ENCODE peak calls at places on chromosome 1, in five cellular contexts. One of them, this sample, is unnamed.

GRCh38 chr1:6982860-6983259 is 197.6 kb downstream of the CAMTA1 start:
- DNase-seq in GM12864: no peak
- DNase-seq in body of pancreas: no peak
- DNase-seq in K562: no peak
- DNase-seq in foreskin fibroblast: no peak
- DNase-seq in this sample: no peak

GRCh38 chr1:200938955-200939354 is 44.3 kb downstream of the INAVA start:
- DNase-seq in GM12864: no peak
- DNase-seq in body of pancreas: no peak
- DNase-seq in K562: no peak
- DNase-seq in foreskin fibroblast: no peak
- DNase-seq in this sample: no peak

GRCh38 chr1:52627028-52627427 is 5.9 kb upstream of the SHISAL2A start:
- DNase-seq in GM12864: no peak
- DNase-seq in body of pancreas: no peak
- DNase-seq in K562: no peak
- DNase-seq in foreskin fibroblast: no peak
- DNase-seq in this sample: no peak

GRCh38 chr1:156128749-156129682 is 14.5 kb downstream of the LMNA start:
- DNase-seq in GM12864: no peak
- DNase-seq in body of pancreas: no peak
- DNase-seq in K562: no peak
- DNase-seq in foreskin fibroblast: peak; percentile 80
- DNase-seq in this sample: no peak

GRCh38 chr1:57957576-57957975 is 533.7 kb upstream of the DAB1 start:
- DNase-seq in GM12864: no peak
- DNase-seq in body of pancreas: no peak
- DNase-seq in K562: no peak
- DNase-seq in foreskin fibroblast: no peak
- DNase-seq in this sample: no peak

GRCh38 chr1:214516434-214517326 is 34.7 kb downstream of the PTPN14 start:
- DNase-seq in GM12864: no peak
- DNase-seq in body of pancreas: no peak
- DNase-seq in K562: no peak
- DNase-seq in foreskin fibroblast: no peak
- DNase-seq in this sample: no peak

GRCh38 chr1:168963596-168963995 is 142.9 kb upstream of the ATP1B1 start:
- DNase-seq in GM12864: no peak
- DNase-seq in body of pancreas: no peak
- DNase-seq in K562: no peak
- DNase-seq in foreskin fibroblast: no peak
- DNase-seq in this sample: no peak

GRCh38 chr1:30255111-30255510 is 468.3 kb downstream of the MATN1 start:
- DNase-seq in GM12864: no peak
- DNase-seq in body of pancreas: no peak
- DNase-seq in K562: no peak
- DNase-seq in foreskin fibroblast: no peak
- DNase-seq in this sample: no peak

GRCh38 chr1:52697795-52698674 is at the start of gene COA7:
- DNase-seq in GM12864: peak; percentile 24
- DNase-seq in body of pancreas: peak; percentile 88
- DNase-seq in K562: peak; percentile 93
- DNase-seq in foreskin fibroblast: peak; percentile 95
- DNase-seq in this sample: peak; percentile 81

GRCh38 chr1:30847358-30847972 is 61.1 kb downstream of the SDC3 start:
- DNase-seq in GM12864: no peak
- DNase-seq in body of pancreas: peak; percentile 79
- DNase-seq in K562: no peak
- DNase-seq in foreskin fibroblast: no peak
- DNase-seq in this sample: no peak

GRCh38 chr1:156503672-156504055 is 3.1 kb upstream of the MEF2D start:
- DNase-seq in GM12864: no peak
- DNase-seq in body of pancreas: no peak
- DNase-seq in K562: no peak
- DNase-seq in foreskin fibroblast: no peak
- DNase-seq in this sample: no peak

GRCh38 chr1:6657138-6657537 is 32.5 kb downstream of the THAP3 start:
- DNase-seq in GM12864: no peak
- DNase-seq in body of pancreas: no peak
- DNase-seq in K562: no peak
- DNase-seq in foreskin fibroblast: no peak
- DNase-seq in this sample: no peak

GRCh38 chr1:35298464-35298863 is 30.0 kb downstream of the ZMYM4 start:
- DNase-seq in GM12864: peak; percentile 8
- DNase-seq in body of pancreas: peak; percentile 16
- DNase-seq in K562: peak; percentile 29
- DNase-seq in foreskin fibroblast: peak; percentile 54
- DNase-seq in this sample: peak; percentile 50

GRCh38 chr1:85894651-85895050 is 186.4 kb upstream of the ZNHIT6 start:
- DNase-seq in GM12864: peak; percentile 13
- DNase-seq in body of pancreas: no peak
- DNase-seq in K562: peak; percentile 5
- DNase-seq in foreskin fibroblast: peak; percentile 54
- DNase-seq in this sample: peak; percentile 49

GRCh38 chr1:66239834-66240233 is 294.1 kb upstream of the SGIP1 start:
- DNase-seq in GM12864: no peak
- DNase-seq in body of pancreas: no peak
- DNase-seq in K562: no peak
- DNase-seq in foreskin fibroblast: peak; percentile 44
- DNase-seq in this sample: no peak

GRCh38 chr1:50968884-50969610 is 998 bp upstream of the CDKN2C start:
- DNase-seq in GM12864: no peak
- DNase-seq in body of pancreas: peak; percentile 58
- DNase-seq in K562: peak; percentile 71
- DNase-seq in foreskin fibroblast: no peak
- DNase-seq in this sample: peak; percentile 60

GRCh38 chr1:101237229-101237837 is 514 bp downstream of the S1PR1 start:
- DNase-seq in GM12864: no peak
- DNase-seq in body of pancreas: no peak
- DNase-seq in K562: no peak
- DNase-seq in foreskin fibroblast: peak; percentile 72
- DNase-seq in this sample: peak; percentile 24

GRCh38 chr1:205014772-205015171 is 28.2 kb upstream of the CNTN2 start:
- DNase-seq in GM12864: no peak
- DNase-seq in body of pancreas: no peak
- DNase-seq in K562: no peak
- DNase-seq in foreskin fibroblast: no peak
- DNase-seq in this sample: no peak

GRCh38 chr1:1242461-1243080 is 4.0 kb downstream of the C1QTNF12 start:
- DNase-seq in GM12864: no peak
- DNase-seq in body of pancreas: no peak
- DNase-seq in K562: no peak
- DNase-seq in foreskin fibroblast: no peak
- DNase-seq in this sample: no peak

GRCh38 chr1:171550055-171550454 is 64.7 kb downstream of the PRRC2C start:
- DNase-seq in GM12864: no peak
- DNase-seq in body of pancreas: no peak
- DNase-seq in K562: no peak
- DNase-seq in foreskin fibroblast: no peak
- DNase-seq in this sample: no peak

GRCh38 chr1:30316056-30316455 is 407.3 kb downstream of the MATN1 start:
- DNase-seq in GM12864: no peak
- DNase-seq in body of pancreas: no peak
- DNase-seq in K562: no peak
- DNase-seq in foreskin fibroblast: no peak
- DNase-seq in this sample: no peak

GRCh38 chr1:175188936-175189335 is 3.6 kb downstream of the KIAA0040 start:
- DNase-seq in GM12864: peak; percentile 71
- DNase-seq in body of pancreas: no peak
- DNase-seq in K562: peak; percentile 74
- DNase-seq in foreskin fibroblast: no peak
- DNase-seq in this sample: peak; percentile 68

GRCh38 chr1:220457982-220458381 is 70.0 kb upstream of the MARK1 start:
- DNase-seq in GM12864: no peak
- DNase-seq in body of pancreas: no peak
- DNase-seq in K562: no peak
- DNase-seq in foreskin fibroblast: no peak
- DNase-seq in this sample: no peak

GRCh38 chr1:220458936-220459335 is 69.0 kb upstream of the MARK1 start:
- DNase-seq in GM12864: no peak
- DNase-seq in body of pancreas: no peak
- DNase-seq in K562: no peak
- DNase-seq in foreskin fibroblast: no peak
- DNase-seq in this sample: no peak

GRCh38 chr1:220462756-220463155 is 65.2 kb upstream of the MARK1 start:
- DNase-seq in GM12864: no peak
- DNase-seq in body of pancreas: no peak
- DNase-seq in K562: no peak
- DNase-seq in foreskin fibroblast: no peak
- DNase-seq in this sample: no peak
- TF ChIP-seq CTCF in GM12864: no peak
- TF ChIP-seq CTCF in body of pancreas: no peak
- TF ChIP-seq CTCF in K562: no peak
- TF ChIP-seq CTCF in foreskin fibroblast: no peak
- TF ChIP-seq CTCF in this sample: no peak

DNA sequence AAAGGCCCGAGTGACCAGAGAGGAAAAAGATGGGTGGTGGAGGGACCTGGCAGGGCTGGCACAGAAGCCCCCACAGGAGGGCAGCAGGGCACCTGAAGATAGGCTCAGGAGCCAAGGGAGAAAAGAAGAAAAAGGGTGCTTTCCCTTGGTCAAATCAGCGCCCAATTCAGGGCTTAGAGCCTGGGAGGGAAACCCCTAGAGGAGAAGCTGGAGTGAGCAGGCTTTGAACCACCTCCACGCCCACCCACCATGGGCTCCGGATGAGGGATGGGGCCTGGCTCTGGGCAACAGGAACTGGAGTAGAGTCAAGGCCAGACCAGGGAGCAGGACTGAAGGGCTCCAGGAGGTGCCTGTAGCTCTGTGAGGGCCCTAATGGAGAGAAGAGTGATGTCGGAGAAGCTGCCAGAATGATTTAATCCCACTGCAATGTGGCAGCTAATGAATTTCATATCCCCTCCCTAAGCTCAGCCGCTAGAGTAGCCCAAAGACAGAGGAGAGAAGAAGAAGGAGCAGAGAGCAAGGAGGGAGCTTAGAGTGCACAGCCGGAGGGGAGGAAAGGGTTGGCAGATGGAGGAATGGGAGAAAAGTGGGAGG is 12.0 kb upstream of the PRELP start:
- DNase-seq in GM12864: no peak
- DNase-seq in body of pancreas: no peak
- DNase-seq in K562: no peak
- DNase-seq in foreskin fibroblast: peak; percentile 77
- DNase-seq in this sample: no peak
- TF ChIP-seq CTCF in GM12864: no peak
- TF ChIP-seq CTCF in body of pancreas: no peak
- TF ChIP-seq CTCF in K562: no peak
- TF ChIP-seq CTCF in foreskin fibroblast: no peak
- TF ChIP-seq CTCF in this sample: no peak

GRCh38 chr1:38037481-38037939 is 9.1 kb downstream of the POU3F1 start:
- DNase-seq in GM12864: no peak
- DNase-seq in body of pancreas: no peak
- DNase-seq in K562: peak; percentile 75
- DNase-seq in foreskin fibroblast: no peak
- DNase-seq in this sample: no peak
- TF ChIP-seq CTCF in GM12864: peak; percentile 26
- TF ChIP-seq CTCF in body of pancreas: no peak
- TF ChIP-seq CTCF in K562: peak; percentile 69
- TF ChIP-seq CTCF in foreskin fibroblast: no peak
- TF ChIP-seq CTCF in this sample: peak; percentile 29

GRCh38 chr1:206606867-206607266 is 5.4 kb downstream of the EIF2D start:
- DNase-seq in GM12864: no peak
- DNase-seq in body of pancreas: no peak
- DNase-seq in K562: peak; percentile 53
- DNase-seq in foreskin fibroblast: peak; percentile 53
- DNase-seq in this sample: no peak
- TF ChIP-seq CTCF in GM12864: peak; percentile 59
- TF ChIP-seq CTCF in body of pancreas: no peak
- TF ChIP-seq CTCF in K562: peak; percentile 91
- TF ChIP-seq CTCF in foreskin fibroblast: peak; percentile 73
- TF ChIP-seq CTCF in this sample: peak; percentile 27

GRCh38 chr1:27959792-27960603 is at the start of gene XKR8:
- DNase-seq in GM12864: no peak
- DNase-seq in body of pancreas: peak; percentile 83
- DNase-seq in K562: peak; percentile 79
- DNase-seq in foreskin fibroblast: peak; percentile 91
- DNase-seq in this sample: peak; percentile 97
- TF ChIP-seq CTCF in GM12864: peak; percentile 42
- TF ChIP-seq CTCF in body of pancreas: peak; percentile 58
- TF ChIP-seq CTCF in K562: peak; percentile 49
- TF ChIP-seq CTCF in foreskin fibroblast: peak; percentile 24
- TF ChIP-seq CTCF in this sample: peak; percentile 57

GRCh38 chr1:226187019-226187322 is 430 bp upstream of the ACBD3 start:
- DNase-seq in GM12864: no peak
- DNase-seq in body of pancreas: no peak
- DNase-seq in K562: no peak
- DNase-seq in foreskin fibroblast: no peak
- DNase-seq in this sample: no peak

GRCh38 chr1:226187380-226187779 is 839 bp upstream of the ACBD3 start:
- DNase-seq in GM12864: no peak
- DNase-seq in body of pancreas: no peak
- DNase-seq in K562: no peak
- DNase-seq in foreskin fibroblast: no peak
- DNase-seq in this sample: no peak

GRCh38 chr1:226181996-226182714 is 4.4 kb downstream of the ACBD3 start:
- DNase-seq in GM12864: no peak
- DNase-seq in body of pancreas: peak; percentile 53
- DNase-seq in K562: peak; percentile 46
- DNase-seq in foreskin fibroblast: peak; percentile 75
- DNase-seq in this sample: peak; percentile 30

GRCh38 chr1:226185153-226186036 is 1.1 kb downstream of the ACBD3 start:
- DNase-seq in GM12864: no peak
- DNase-seq in body of pancreas: no peak
- DNase-seq in K562: no peak
- DNase-seq in foreskin fibroblast: peak; percentile 42
- DNase-seq in this sample: no peak

GRCh38 chr1:226186124-226187018 is at the start of gene ACBD3:
- DNase-seq in GM12864: peak; percentile 65
- DNase-seq in body of pancreas: peak; percentile 87
- DNase-seq in K562: peak; percentile 93
- DNase-seq in foreskin fibroblast: peak; percentile 92
- DNase-seq in this sample: peak; percentile 96
- TF ChIP-seq CTCF in GM12864: peak; percentile 12
- TF ChIP-seq CTCF in body of pancreas: no peak
- TF ChIP-seq CTCF in K562: peak; percentile 27
- TF ChIP-seq CTCF in foreskin fibroblast: no peak
- TF ChIP-seq CTCF in this sample: no peak

This sample was measured in GM10248.